ENCODE peak calls at places on chromosomes 11 and 22, in ten cellular contexts. One of them, this sample, is unnamed.

GRCh38 chr11:45710561-45710960 is 45.1 kb upstream of the CHST1 start:
- DNase-seq in AG10803: no peak
- DNase-seq in fibroblast of villous mesenchyme: no peak
- DNase-seq in astrocyte of the cerebellum: no peak
- DNase-seq in sigmoid colon: no peak
- DNase-seq in heart right ventricle: no peak
- DNase-seq in astrocyte of the spinal cord: no peak
- DNase-seq in left ventricle myocardium inferior: no peak
- DNase-seq in stomach: no peak
- DNase-seq in cardiac muscle cell: no peak
- DNase-seq in this sample: no peak

GRCh38 chr22:49203091-49203862 is 624.4 kb downstream of the BRD1 start:
- DNase-seq in stomach: peak; percentile 4
- DNase-seq in left ventricle myocardium inferior: no peak
- DNase-seq in sigmoid colon: peak; percentile 38
- DNase-seq in heart right ventricle: no peak
- DNase-seq in astrocyte of the spinal cord: no peak
- DNase-seq in cardiac muscle cell: no peak
- DNase-seq in AG10803: no peak
- DNase-seq in fibroblast of villous mesenchyme: no peak
- DNase-seq in astrocyte of the cerebellum: no peak
- DNase-seq in this sample: peak; percentile 46

GRCh38 chr22:19879248-19879575 is 24.5 kb upstream of the GNB1L start:
- DNase-seq in left ventricle myocardium inferior: peak; percentile 6
- DNase-seq in heart right ventricle: no peak
- DNase-seq in stomach: no peak
- DNase-seq in cardiac muscle cell: no peak
- DNase-seq in fibroblast of villous mesenchyme: no peak
- DNase-seq in astrocyte of the cerebellum: no peak
- DNase-seq in sigmoid colon: peak; percentile 50
- DNase-seq in astrocyte of the spinal cord: no peak
- DNase-seq in AG10803: no peak
- DNase-seq in this sample: peak; percentile 66

GRCh38 chr22:40973144-40973543 is 22.0 kb downstream of the RBX1 start:
- DNase-seq in cardiac muscle cell: no peak
- DNase-seq in stomach: no peak
- DNase-seq in AG10803: no peak
- DNase-seq in heart right ventricle: no peak
- DNase-seq in astrocyte of the cerebellum: no peak
- DNase-seq in sigmoid colon: peak; percentile 48
- DNase-seq in fibroblast of villous mesenchyme: no peak
- DNase-seq in left ventricle myocardium inferior: no peak
- DNase-seq in astrocyte of the spinal cord: no peak
- DNase-seq in this sample: no peak

GRCh38 chr11:115194798-115195101 is 309.5 kb downstream of the CADM1 start:
- DNase-seq in stomach: no peak
- DNase-seq in heart right ventricle: no peak
- DNase-seq in AG10803: peak; percentile 88
- DNase-seq in astrocyte of the spinal cord: no peak
- DNase-seq in left ventricle myocardium inferior: no peak
- DNase-seq in sigmoid colon: no peak
- DNase-seq in astrocyte of the cerebellum: no peak
- DNase-seq in fibroblast of villous mesenchyme: no peak
- DNase-seq in cardiac muscle cell: no peak
- DNase-seq in this sample: no peak

GRCh38 chr22:37763652-37764051 is 44.1 kb upstream of the GCAT start:
- DNase-seq in fibroblast of villous mesenchyme: no peak
- DNase-seq in heart right ventricle: no peak
- DNase-seq in sigmoid colon: no peak
- DNase-seq in left ventricle myocardium inferior: no peak
- DNase-seq in astrocyte of the cerebellum: no peak
- DNase-seq in stomach: no peak
- DNase-seq in astrocyte of the spinal cord: no peak
- DNase-seq in AG10803: no peak
- DNase-seq in cardiac muscle cell: no peak
- DNase-seq in this sample: no peak

GRCh38 chr22:37742374-37743092 is 45.7 kb downstream of the TRIOBP start:
- DNase-seq in AG10803: peak; percentile 86
- DNase-seq in astrocyte of the cerebellum: peak; percentile 86
- DNase-seq in astrocyte of the spinal cord: peak; percentile 89
- DNase-seq in left ventricle myocardium inferior: no peak
- DNase-seq in stomach: peak; percentile 70
- DNase-seq in cardiac muscle cell: peak; percentile 88
- DNase-seq in fibroblast of villous mesenchyme: peak; percentile 95
- DNase-seq in sigmoid colon: peak; percentile 89
- DNase-seq in heart right ventricle: no peak
- DNase-seq in this sample: no peak

GRCh38 chr22:28892175-28892731 is 8.9 kb downstream of the ZNRF3 start:
- DNase-seq in cardiac muscle cell: no peak
- DNase-seq in astrocyte of the cerebellum: no peak
- DNase-seq in AG10803: no peak
- DNase-seq in fibroblast of villous mesenchyme: no peak
- DNase-seq in astrocyte of the spinal cord: no peak
- DNase-seq in left ventricle myocardium inferior: no peak
- DNase-seq in stomach: no peak
- DNase-seq in heart right ventricle: no peak
- DNase-seq in sigmoid colon: peak; percentile 20
- DNase-seq in this sample: no peak

GRCh38 chr11:47572715-47573255 is 6.0 kb downstream of the KBTBD4 start:
- DNase-seq in astrocyte of the cerebellum: no peak
- DNase-seq in astrocyte of the spinal cord: peak; percentile 33
- DNase-seq in stomach: no peak
- DNase-seq in cardiac muscle cell: no peak
- DNase-seq in left ventricle myocardium inferior: no peak
- DNase-seq in fibroblast of villous mesenchyme: no peak
- DNase-seq in AG10803: no peak
- DNase-seq in heart right ventricle: no peak
- DNase-seq in sigmoid colon: no peak
- DNase-seq in this sample: no peak

GRCh38 chr11:75536786-75537629 is 11.3 kb upstream of the GDPD5 start:
- DNase-seq in fibroblast of villous mesenchyme: no peak
- DNase-seq in AG10803: peak; percentile 26
- DNase-seq in astrocyte of the cerebellum: no peak
- DNase-seq in astrocyte of the spinal cord: no peak
- DNase-seq in heart right ventricle: no peak
- DNase-seq in cardiac muscle cell: no peak
- DNase-seq in sigmoid colon: no peak
- DNase-seq in left ventricle myocardium inferior: no peak
- DNase-seq in stomach: no peak
- DNase-seq in this sample: no peak

GRCh38 chr11:72969894-72970335 is 155.7 kb downstream of the ATG16L2 start:
- DNase-seq in left ventricle myocardium inferior: no peak
- DNase-seq in heart right ventricle: no peak
- DNase-seq in sigmoid colon: no peak
- DNase-seq in astrocyte of the spinal cord: peak; percentile 87
- DNase-seq in AG10803: peak; percentile 81
- DNase-seq in fibroblast of villous mesenchyme: peak; percentile 87
- DNase-seq in astrocyte of the cerebellum: peak; percentile 55
- DNase-seq in stomach: no peak
- DNase-seq in cardiac muscle cell: peak; percentile 68
- DNase-seq in this sample: no peak

GRCh38 chr11:128757235-128757711 is 63.4 kb downstream of the FLI1 start:
- DNase-seq in heart right ventricle: no peak
- DNase-seq in stomach: no peak
- DNase-seq in astrocyte of the cerebellum: no peak
- DNase-seq in cardiac muscle cell: peak; percentile 71
- DNase-seq in AG10803: no peak
- DNase-seq in astrocyte of the spinal cord: peak; percentile 29
- DNase-seq in sigmoid colon: no peak
- DNase-seq in fibroblast of villous mesenchyme: peak; percentile 44
- DNase-seq in left ventricle myocardium inferior: no peak
- DNase-seq in this sample: no peak

GRCh38 chr11:65866524-65867283 is 5.9 kb downstream of the EFEMP2 start:
- DNase-seq in stomach: no peak
- DNase-seq in left ventricle myocardium inferior: peak; percentile 9
- DNase-seq in sigmoid colon: peak; percentile 67
- DNase-seq in astrocyte of the cerebellum: no peak
- DNase-seq in fibroblast of villous mesenchyme: no peak
- DNase-seq in astrocyte of the spinal cord: no peak
- DNase-seq in heart right ventricle: no peak
- DNase-seq in cardiac muscle cell: no peak
- DNase-seq in AG10803: no peak
- DNase-seq in this sample: no peak

GRCh38 chr11:114225662-114226061 is 70.5 kb upstream of the NNMT start:
- DNase-seq in stomach: no peak
- DNase-seq in astrocyte of the spinal cord: no peak
- DNase-seq in left ventricle myocardium inferior: no peak
- DNase-seq in sigmoid colon: no peak
- DNase-seq in fibroblast of villous mesenchyme: no peak
- DNase-seq in heart right ventricle: no peak
- DNase-seq in AG10803: no peak
- DNase-seq in cardiac muscle cell: no peak
- DNase-seq in astrocyte of the cerebellum: no peak
- DNase-seq in this sample: no peak

GRCh38 chr11:125358254-125358840 is 137.7 kb downstream of the FEZ1 start:
- DNase-seq in heart right ventricle: no peak
- DNase-seq in AG10803: peak; percentile 11
- DNase-seq in left ventricle myocardium inferior: no peak
- DNase-seq in astrocyte of the spinal cord: peak; percentile 29
- DNase-seq in astrocyte of the cerebellum: peak; percentile 20
- DNase-seq in cardiac muscle cell: peak; percentile 44
- DNase-seq in stomach: no peak
- DNase-seq in sigmoid colon: no peak
- DNase-seq in fibroblast of villous mesenchyme: no peak
- DNase-seq in this sample: no peak

GRCh38 chr11:119594639-119595249 is 134.3 kb downstream of the NECTIN1 start:
- DNase-seq in AG10803: peak; percentile 47
- DNase-seq in astrocyte of the cerebellum: no peak
- DNase-seq in fibroblast of villous mesenchyme: peak; percentile 81
- DNase-seq in stomach: no peak
- DNase-seq in heart right ventricle: no peak
- DNase-seq in sigmoid colon: no peak
- DNase-seq in cardiac muscle cell: peak; percentile 76
- DNase-seq in astrocyte of the spinal cord: peak; percentile 81
- DNase-seq in left ventricle myocardium inferior: no peak
- DNase-seq in this sample: no peak

GRCh38 chr22:34866501-34867171 is 199.3 kb upstream of the ISX start:
- DNase-seq in astrocyte of the spinal cord: peak; percentile 50
- DNase-seq in cardiac muscle cell: no peak
- DNase-seq in astrocyte of the cerebellum: no peak
- DNase-seq in fibroblast of villous mesenchyme: no peak
- DNase-seq in stomach: no peak
- DNase-seq in AG10803: peak; percentile 68
- DNase-seq in heart right ventricle: no peak
- DNase-seq in left ventricle myocardium inferior: no peak
- DNase-seq in sigmoid colon: no peak
- DNase-seq in this sample: no peak

GRCh38 chr11:12318791-12319733 is 58.3 kb upstream of the PARVA start:
- DNase-seq in cardiac muscle cell: peak; percentile 58
- DNase-seq in astrocyte of the cerebellum: peak; percentile 12
- DNase-seq in stomach: no peak
- DNase-seq in left ventricle myocardium inferior: no peak
- DNase-seq in sigmoid colon: peak; percentile 85
- DNase-seq in fibroblast of villous mesenchyme: peak; percentile 98
- DNase-seq in AG10803: peak; percentile 90
- DNase-seq in heart right ventricle: no peak
- DNase-seq in astrocyte of the spinal cord: peak; percentile 22
- DNase-seq in this sample: no peak
- H3K4me3 ChIP-seq in cardiac muscle cell: no peak overlapping the region
- H3K4me3 ChIP-seq in astrocyte of the cerebellum: no peak overlapping the region
- H3K4me3 ChIP-seq in stomach: no peak overlapping the region
- H3K4me3 ChIP-seq in left ventricle myocardium inferior: no peak overlapping the region
- H3K4me3 ChIP-seq in sigmoid colon: no peak overlapping the region
- H3K4me3 ChIP-seq in fibroblast of villous mesenchyme: no peak overlapping the region
- H3K4me3 ChIP-seq in AG10803: no peak overlapping the region
- H3K4me3 ChIP-seq in heart right ventricle: no peak overlapping the region
- H3K4me3 ChIP-seq in astrocyte of the spinal cord: no peak overlapping the region
- H3K4me3 ChIP-seq in this sample: no peak overlapping the region

DNA sequence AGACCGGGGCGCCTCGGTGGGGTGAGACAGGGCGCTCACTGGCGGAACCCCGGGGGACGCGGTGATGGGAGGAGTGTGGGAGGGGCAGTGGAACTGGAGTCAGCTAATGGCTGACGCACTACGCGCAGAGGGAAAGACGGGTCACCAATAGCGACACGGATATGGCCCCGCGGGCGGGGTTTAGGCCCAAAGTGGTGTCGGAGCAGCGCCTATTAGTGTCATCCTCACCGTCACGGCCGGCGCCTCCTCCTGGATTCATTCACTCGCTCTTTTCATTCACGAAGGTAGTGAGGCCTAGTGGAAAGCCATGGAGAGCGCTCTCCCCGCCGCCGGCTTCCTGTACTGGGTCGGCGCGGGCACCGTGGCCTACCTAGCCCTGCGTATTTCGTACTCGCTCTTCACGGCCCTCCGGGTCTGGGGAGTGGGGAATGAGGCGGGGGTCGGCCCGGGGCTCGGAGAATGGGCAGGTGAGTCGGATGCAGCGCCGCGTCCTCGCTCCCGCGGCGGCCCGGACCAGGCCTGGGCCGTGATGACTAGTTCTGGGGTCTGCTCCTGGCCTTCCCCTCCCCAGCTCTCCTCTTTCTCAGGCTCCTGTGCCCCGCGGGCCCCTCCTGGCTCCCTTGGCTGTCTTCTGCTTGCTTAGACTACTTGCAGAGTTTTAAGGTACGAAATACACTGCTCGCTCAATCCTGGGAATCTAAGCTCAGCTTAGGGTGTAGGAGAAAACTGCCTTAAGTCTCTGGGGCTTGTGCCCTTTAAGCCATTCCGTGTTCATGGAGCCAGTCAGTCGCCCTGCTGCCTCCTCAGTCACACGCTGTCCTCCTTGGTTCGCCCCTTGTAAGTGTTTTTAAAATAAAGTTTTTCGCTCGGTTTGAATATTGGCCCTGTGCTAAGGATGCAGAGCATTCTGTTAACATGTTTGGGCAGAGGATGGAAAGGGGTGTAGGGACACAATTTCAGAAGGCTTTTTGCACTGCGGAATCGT is at the start of gene HSD17B12:
- DNase-seq in sigmoid colon: peak; percentile 99
- DNase-seq in left ventricle myocardium inferior: peak; percentile 99
- DNase-seq in AG10803: peak; percentile 99
- DNase-seq in heart right ventricle: peak; percentile 99
- DNase-seq in astrocyte of the spinal cord: peak; percentile 99
- DNase-seq in stomach: peak; percentile 98
- DNase-seq in astrocyte of the cerebellum: peak; percentile 95
- DNase-seq in cardiac muscle cell: peak; percentile 100
- DNase-seq in fibroblast of villous mesenchyme: peak; percentile 99
- DNase-seq in this sample: peak; percentile 100
- TF ChIP-seq CTCF in sigmoid colon: no peak
- TF ChIP-seq CTCF in left ventricle myocardium inferior: no peak
- TF ChIP-seq CTCF in AG10803: peak; percentile 5
- TF ChIP-seq CTCF in heart right ventricle: no peak
- TF ChIP-seq CTCF in astrocyte of the spinal cord: no peak
- TF ChIP-seq CTCF in stomach: no peak
- TF ChIP-seq CTCF in astrocyte of the cerebellum: no peak
- TF ChIP-seq CTCF in cardiac muscle cell: no peak
- TF ChIP-seq CTCF in fibroblast of villous mesenchyme: no peak
- TF ChIP-seq CTCF in this sample: no peak

GRCh38 chr11:36333897-36334296 is 37.8 kb downstream of the PRR5L start:
- DNase-seq in left ventricle myocardium inferior: no peak
- DNase-seq in AG10803: peak; percentile 66
- DNase-seq in sigmoid colon: no peak
- DNase-seq in astrocyte of the spinal cord: peak; percentile 38
- DNase-seq in cardiac muscle cell: peak; percentile 62
- DNase-seq in astrocyte of the cerebellum: no peak
- DNase-seq in heart right ventricle: no peak
- DNase-seq in fibroblast of villous mesenchyme: peak; percentile 43
- DNase-seq in stomach: no peak
- DNase-seq in this sample: no peak
- H3K4me3 ChIP-seq in left ventricle myocardium inferior: no peak overlapping the region
- H3K4me3 ChIP-seq in AG10803: no peak overlapping the region
- H3K4me3 ChIP-seq in sigmoid colon: no peak overlapping the region
- H3K4me3 ChIP-seq in astrocyte of the spinal cord: no peak overlapping the region
- H3K4me3 ChIP-seq in cardiac muscle cell: no peak overlapping the region
- H3K4me3 ChIP-seq in astrocyte of the cerebellum: no peak overlapping the region
- H3K4me3 ChIP-seq in heart right ventricle: no peak overlapping the region
- H3K4me3 ChIP-seq in fibroblast of villous mesenchyme: no peak overlapping the region
- H3K4me3 ChIP-seq in stomach: no peak overlapping the region
- H3K4me3 ChIP-seq in this sample: no peak overlapping the region

GRCh38 chr11:9314291-9315077 is at the start of gene TMEM41B:
- DNase-seq in stomach: peak; percentile 98
- DNase-seq in left ventricle myocardium inferior: peak; percentile 99
- DNase-seq in astrocyte of the cerebellum: peak; percentile 97
- DNase-seq in cardiac muscle cell: peak; percentile 99
- DNase-seq in sigmoid colon: peak; percentile 98
- DNase-seq in heart right ventricle: peak; percentile 99
- DNase-seq in AG10803: peak; percentile 99
- DNase-seq in fibroblast of villous mesenchyme: peak; percentile 98
- DNase-seq in astrocyte of the spinal cord: peak; percentile 98
- DNase-seq in this sample: peak; percentile 99
- TF ChIP-seq CTCF in stomach: no peak
- TF ChIP-seq CTCF in left ventricle myocardium inferior: peak; percentile 22
- TF ChIP-seq CTCF in astrocyte of the cerebellum: peak; percentile 14
- TF ChIP-seq CTCF in cardiac muscle cell: no peak
- TF ChIP-seq CTCF in sigmoid colon: no peak
- TF ChIP-seq CTCF in heart right ventricle: peak; percentile 21
- TF ChIP-seq CTCF in AG10803: peak; percentile 33
- TF ChIP-seq CTCF in fibroblast of villous mesenchyme: no peak
- TF ChIP-seq CTCF in astrocyte of the spinal cord: peak; percentile 9
- TF ChIP-seq CTCF in this sample: no peak

This sample was measured in coronary artery.